ENCODE peak calls at places on chromosomes 13 and 19, in nine cellular contexts. One of them, this sample, is unnamed.

GRCh38 chr19:15423130-15423529 is 4.3 kb upstream of the AKAP8L start:
- DNase-seq in adrenal gland: no peak
- DNase-seq in HCT116: no peak
- DNase-seq in breast epithelium: no peak
- DNase-seq in NB4: no peak
- DNase-seq in heart left ventricle: peak
- DNase-seq in uterus: no peak
- DNase-seq in IMR-90: no peak
- DNase-seq in GM12891: no peak
- DNase-seq in this sample: no peak

GRCh38 chr19:4337906-4338440 is 654 bp downstream of the STAP2 start:
- DNase-seq in adrenal gland: peak
- DNase-seq in HCT116: no peak
- DNase-seq in breast epithelium: no peak
- DNase-seq in NB4: no peak
- DNase-seq in heart left ventricle: no peak
- DNase-seq in uterus: no peak
- DNase-seq in IMR-90: no peak
- DNase-seq in GM12891: no peak
- DNase-seq in this sample: no peak

GRCh38 chr13:99312493-99312883 is 5.3 kb upstream of the GPR183 start:
- DNase-seq in adrenal gland: peak
- DNase-seq in HCT116: no peak
- DNase-seq in breast epithelium: no peak
- DNase-seq in NB4: peak
- DNase-seq in heart left ventricle: peak
- DNase-seq in uterus: peak
- DNase-seq in IMR-90: peak
- DNase-seq in GM12891: no peak
- DNase-seq in this sample: no peak

GRCh38 chr13:51777921-51778320 is 26.0 kb downstream of the DHRS12 start:
- DNase-seq in adrenal gland: no peak
- DNase-seq in HCT116: no peak
- DNase-seq in breast epithelium: no peak
- DNase-seq in NB4: no peak
- DNase-seq in heart left ventricle: no peak
- DNase-seq in uterus: no peak
- DNase-seq in IMR-90: no peak
- DNase-seq in GM12891: no peak
- DNase-seq in this sample: no peak

GRCh38 chr13:113403255-113404104 is 39.5 kb upstream of the GRTP1 start:
- DNase-seq in adrenal gland: no peak
- DNase-seq in HCT116: no peak
- DNase-seq in breast epithelium: no peak
- DNase-seq in NB4: no peak
- DNase-seq in heart left ventricle: peak
- DNase-seq in uterus: no peak
- DNase-seq in IMR-90: no peak
- DNase-seq in GM12891: no peak
- DNase-seq in this sample: no peak

GRCh38 chr19:39131255-39131755 is 5.7 kb downstream of the PAK4 start:
- DNase-seq in adrenal gland: no peak
- DNase-seq in HCT116: no peak
- DNase-seq in breast epithelium: peak
- DNase-seq in NB4: no peak
- DNase-seq in heart left ventricle: peak
- DNase-seq in uterus: no peak
- DNase-seq in IMR-90: peak
- DNase-seq in GM12891: no peak
- DNase-seq in this sample: no peak

GRCh38 chr13:28685114-28685513 is 26.2 kb downstream of the POMP start:
- DNase-seq in adrenal gland: no peak
- DNase-seq in HCT116: no peak
- DNase-seq in breast epithelium: no peak
- DNase-seq in NB4: no peak
- DNase-seq in heart left ventricle: no peak
- DNase-seq in uterus: no peak
- DNase-seq in IMR-90: no peak
- DNase-seq in GM12891: no peak
- DNase-seq in this sample: peak

GRCh38 chr13:20388184-20388583 is 137.5 kb downstream of the CRYL1 start:
- DNase-seq in adrenal gland: no peak
- DNase-seq in HCT116: no peak
- DNase-seq in breast epithelium: no peak
- DNase-seq in NB4: no peak
- DNase-seq in heart left ventricle: no peak
- DNase-seq in uterus: no peak
- DNase-seq in IMR-90: no peak
- DNase-seq in GM12891: no peak
- DNase-seq in this sample: no peak

GRCh38 chr19:54444737-54445136 is 4.3 kb upstream of the LENG8 start:
- DNase-seq in adrenal gland: no peak
- DNase-seq in HCT116: no peak
- DNase-seq in breast epithelium: no peak
- DNase-seq in NB4: no peak
- DNase-seq in heart left ventricle: no peak
- DNase-seq in uterus: no peak
- DNase-seq in IMR-90: no peak
- DNase-seq in GM12891: no peak
- DNase-seq in this sample: no peak

GRCh38 chr13:43303040-43303729 is 279.8 kb downstream of the DNAJC15 start:
- DNase-seq in adrenal gland: peak
- DNase-seq in HCT116: no peak
- DNase-seq in breast epithelium: no peak
- DNase-seq in NB4: peak
- DNase-seq in heart left ventricle: peak
- DNase-seq in uterus: no peak
- DNase-seq in IMR-90: peak
- DNase-seq in GM12891: peak
- DNase-seq in this sample: no peak

DNA sequence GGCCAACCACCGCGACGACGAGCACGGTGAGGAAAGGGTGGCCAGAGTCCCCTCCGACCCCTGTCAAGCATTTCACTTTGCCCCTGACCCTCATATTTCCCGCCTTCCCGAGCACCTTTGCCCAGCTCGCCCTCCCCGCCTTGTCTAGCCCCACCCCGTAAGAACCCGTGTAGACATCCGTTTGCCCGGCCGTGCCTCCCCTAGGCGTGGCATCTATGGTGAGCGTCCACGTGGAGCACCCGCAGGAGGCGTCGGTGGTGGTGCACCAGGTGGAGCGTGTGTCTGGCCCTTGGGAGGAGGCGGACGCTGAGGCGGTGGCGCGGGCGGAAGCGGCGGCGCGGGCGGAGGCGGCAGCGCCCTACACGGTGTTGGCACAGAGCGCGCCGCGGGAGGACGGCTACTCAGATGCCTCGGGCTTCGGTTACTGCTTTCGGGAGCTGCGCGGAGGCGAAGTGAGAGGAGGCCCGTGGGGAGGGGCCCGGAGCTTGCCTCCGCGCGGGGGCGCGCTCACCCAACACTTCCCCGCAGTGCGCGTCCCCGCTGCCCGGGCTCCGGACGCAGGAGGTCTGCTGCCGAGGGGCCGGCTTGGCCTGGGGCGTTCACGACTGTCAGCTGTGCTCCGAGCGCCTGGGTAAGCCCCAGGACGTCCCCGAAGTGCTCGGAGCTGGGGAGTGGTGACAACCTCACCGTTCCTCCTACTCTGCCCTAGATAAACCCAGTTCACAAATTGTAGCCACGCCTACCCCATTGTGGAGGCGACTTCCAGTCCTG is 4.2 kb downstream of the LTBP4 start:
- DNase-seq in adrenal gland: peak
- DNase-seq in HCT116: peak
- DNase-seq in breast epithelium: peak
- DNase-seq in NB4: peak
- DNase-seq in heart left ventricle: peak
- DNase-seq in uterus: peak
- DNase-seq in IMR-90: peak
- DNase-seq in GM12891: peak
- DNase-seq in this sample: peak
- TF ChIP-seq POLR2A in adrenal gland: peak
- TF ChIP-seq POLR2A in HCT116: peak
- TF ChIP-seq POLR2A in breast epithelium: peak
- TF ChIP-seq POLR2A in NB4: no peak
- TF ChIP-seq POLR2A in heart left ventricle: no peak
- TF ChIP-seq POLR2A in uterus: peak
- TF ChIP-seq POLR2A in IMR-90: no peak
- TF ChIP-seq POLR2A in GM12891: no peak
- TF ChIP-seq POLR2A in this sample: peak

GRCh38 chr19:37719111-37719926 is at the start of gene ZNF607:
- DNase-seq in adrenal gland: peak
- DNase-seq in HCT116: peak
- DNase-seq in breast epithelium: peak
- DNase-seq in NB4: peak
- DNase-seq in heart left ventricle: peak
- DNase-seq in uterus: peak
- DNase-seq in IMR-90: peak
- DNase-seq in GM12891: peak
- DNase-seq in this sample: peak
- TF ChIP-seq POLR2A in adrenal gland: peak
- TF ChIP-seq POLR2A in HCT116: no peak
- TF ChIP-seq POLR2A in breast epithelium: no peak
- TF ChIP-seq POLR2A in NB4: peak
- TF ChIP-seq POLR2A in heart left ventricle: no peak
- TF ChIP-seq POLR2A in uterus: peak
- TF ChIP-seq POLR2A in IMR-90: no peak
- TF ChIP-seq POLR2A in GM12891: peak
- TF ChIP-seq POLR2A in this sample: no peak

DNA sequence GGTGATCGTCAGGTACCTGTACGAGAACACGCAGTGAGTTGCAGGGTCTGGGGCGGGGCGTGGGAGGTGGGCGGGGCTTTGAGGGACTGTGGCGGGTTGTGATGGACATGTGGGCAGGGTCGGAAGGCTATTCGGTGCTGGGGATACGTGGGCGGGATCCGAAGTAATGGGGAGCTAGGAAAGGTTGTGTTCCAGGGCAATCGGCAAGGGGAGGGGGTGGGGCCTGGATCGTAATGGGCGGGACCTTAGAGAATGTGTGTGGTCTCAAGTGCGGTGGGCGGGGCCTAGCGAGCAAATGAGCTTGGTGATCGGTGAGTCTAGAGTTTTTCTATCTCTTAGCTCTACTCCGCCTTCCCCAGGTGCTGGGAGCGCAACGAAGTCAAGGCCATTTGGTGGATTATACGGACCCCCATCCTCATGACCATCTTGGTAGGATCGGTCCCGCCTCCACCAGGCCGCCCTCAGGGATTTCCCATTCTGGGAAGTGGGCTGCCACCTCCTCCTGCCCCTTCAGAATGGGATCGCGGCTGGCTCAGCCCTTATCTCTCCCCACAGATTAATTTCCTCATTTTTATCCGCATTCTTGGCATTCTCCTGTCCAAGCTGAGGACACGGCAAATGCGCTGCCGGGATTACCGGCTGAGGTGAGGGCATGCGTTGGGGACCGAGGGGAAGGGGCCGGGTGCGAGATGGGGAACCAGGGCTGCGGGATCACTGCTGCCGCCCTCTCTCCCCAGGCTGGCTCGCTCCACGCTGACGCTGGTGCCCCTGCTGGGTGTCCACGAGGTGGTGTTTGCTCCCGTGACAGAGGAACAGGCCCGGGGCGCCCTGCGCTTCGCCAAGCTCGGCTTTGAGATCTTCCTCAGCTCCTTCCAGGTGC is 9.6 kb downstream of the GIPR start:
- DNase-seq in adrenal gland: peak
- DNase-seq in HCT116: peak
- DNase-seq in breast epithelium: peak
- DNase-seq in NB4: peak
- DNase-seq in heart left ventricle: peak
- DNase-seq in uterus: peak
- DNase-seq in IMR-90: peak
- DNase-seq in GM12891: peak
- DNase-seq in this sample: peak
- TF ChIP-seq POLR2A in adrenal gland: no peak
- TF ChIP-seq POLR2A in HCT116: no peak
- TF ChIP-seq POLR2A in breast epithelium: no peak
- TF ChIP-seq POLR2A in NB4: no peak
- TF ChIP-seq POLR2A in heart left ventricle: no peak
- TF ChIP-seq POLR2A in uterus: no peak
- TF ChIP-seq POLR2A in IMR-90: no peak
- TF ChIP-seq POLR2A in GM12891: no peak
- TF ChIP-seq POLR2A in this sample: no peak

GRCh38 chr19:57667220-57667619 is 1.5 kb upstream of the ZSCAN4 start:
- DNase-seq in adrenal gland: no peak
- DNase-seq in HCT116: no peak
- DNase-seq in breast epithelium: no peak
- DNase-seq in NB4: no peak
- DNase-seq in heart left ventricle: no peak
- DNase-seq in uterus: no peak
- DNase-seq in IMR-90: no peak
- DNase-seq in GM12891: no peak
- DNase-seq in this sample: no peak

GRCh38 chr19:57665261-57665806 is 3.4 kb upstream of the ZSCAN4 start:
- DNase-seq in adrenal gland: peak
- DNase-seq in HCT116: no peak
- DNase-seq in breast epithelium: no peak
- DNase-seq in NB4: no peak
- DNase-seq in heart left ventricle: no peak
- DNase-seq in uterus: no peak
- DNase-seq in IMR-90: no peak
- DNase-seq in GM12891: no peak
- DNase-seq in this sample: no peak

GRCh38 chr19:57668635-57669034 is at the start of gene ZSCAN4:
- DNase-seq in adrenal gland: no peak
- DNase-seq in HCT116: no peak
- DNase-seq in breast epithelium: no peak
- DNase-seq in NB4: no peak
- DNase-seq in heart left ventricle: no peak
- DNase-seq in uterus: no peak
- DNase-seq in IMR-90: no peak
- DNase-seq in GM12891: no peak
- DNase-seq in this sample: no peak

DNA sequence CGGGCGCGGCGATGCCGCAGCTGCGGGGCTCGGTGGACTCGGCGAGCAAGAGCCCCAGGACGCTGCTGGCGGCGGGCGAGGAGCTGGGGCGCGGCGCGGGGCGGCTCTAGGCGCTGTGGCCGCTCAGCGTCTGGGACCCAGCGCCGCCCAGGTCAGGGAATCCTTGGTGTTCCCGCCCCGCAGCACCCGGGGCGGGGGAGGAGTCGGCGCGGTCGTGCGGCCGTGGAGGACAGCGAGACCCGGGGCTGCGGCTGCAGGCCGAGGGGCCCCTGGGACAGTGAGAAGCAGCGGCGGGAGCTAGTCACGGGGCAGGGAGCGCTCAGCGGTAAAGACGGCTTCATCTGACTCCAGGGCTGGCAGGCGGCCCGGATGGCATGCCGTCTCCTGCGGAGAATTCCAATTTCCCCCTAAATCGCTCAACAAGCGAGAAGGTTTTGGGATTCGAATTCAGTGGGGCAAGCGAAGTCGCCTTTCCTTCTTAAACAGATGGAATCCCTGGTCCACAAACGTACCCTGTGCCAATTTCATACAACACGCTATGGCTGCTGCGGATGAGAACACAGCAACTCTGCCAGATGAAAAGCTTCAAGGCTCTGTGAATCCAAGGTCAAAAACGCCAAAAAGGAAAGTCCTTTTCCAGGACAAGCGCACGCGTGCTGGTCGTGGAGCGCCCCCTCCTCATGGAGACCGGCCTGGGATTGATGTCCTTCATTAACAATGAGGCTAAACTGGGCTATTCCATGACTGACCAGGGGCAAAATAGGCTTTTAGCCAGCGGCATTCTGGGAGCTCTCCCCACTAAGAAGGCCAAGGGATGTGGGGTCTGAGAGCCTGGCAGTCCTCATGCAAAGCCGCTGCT is 4.2 kb upstream of the ZSCAN4 start:
- DNase-seq in adrenal gland: peak
- DNase-seq in HCT116: no peak
- DNase-seq in breast epithelium: no peak
- DNase-seq in NB4: peak
- DNase-seq in heart left ventricle: peak
- DNase-seq in uterus: peak
- DNase-seq in IMR-90: peak
- DNase-seq in GM12891: peak
- DNase-seq in this sample: peak
- TF ChIP-seq POLR2A in adrenal gland: peak
- TF ChIP-seq POLR2A in HCT116: no peak
- TF ChIP-seq POLR2A in breast epithelium: no peak
- TF ChIP-seq POLR2A in NB4: no peak
- TF ChIP-seq POLR2A in heart left ventricle: no peak
- TF ChIP-seq POLR2A in uterus: no peak
- TF ChIP-seq POLR2A in IMR-90: no peak
- TF ChIP-seq POLR2A in GM12891: no peak
- TF ChIP-seq POLR2A in this sample: no peak